ENCODE peak calls at places on chromosomes 5 and 9, in six cellular contexts. One of them, this sample, is unnamed.

GRCh38 chr5:63860379-63860778 is 101.9 kb downstream of the HTR1A start:
- DNase-seq in GM12878: no peak
- DNase-seq in HepG2: no peak
- DNase-seq in A549: no peak
- DNase-seq in K562: no peak
- DNase-seq in SK-N-SH: no peak
- DNase-seq in this sample: no peak

GRCh38 chr5:104513621-104514020 is 951.0 kb upstream of the NUDT12 start:
- DNase-seq in GM12878: no peak
- DNase-seq in K562: no peak
- DNase-seq in HepG2: no peak
- DNase-seq in SK-N-SH: no peak
- DNase-seq in A549: no peak
- DNase-seq in this sample: no peak

GRCh38 chr9:34578241-34579096 is 11.1 kb downstream of the CNTFR start:
- DNase-seq in GM12878: no peak
- DNase-seq in SK-N-SH: peak
- DNase-seq in A549: no peak
- DNase-seq in HepG2: no peak
- DNase-seq in K562: no peak
- DNase-seq in this sample: no peak

GRCh38 chr5:62504129-62504528 is 74.5 kb upstream of the LRRC70 start:
- DNase-seq in HepG2: no peak
- DNase-seq in SK-N-SH: no peak
- DNase-seq in GM12878: no peak
- DNase-seq in A549: no peak
- DNase-seq in K562: no peak
- DNase-seq in this sample: no peak

GRCh38 chr9:79362100-79363081 is 209.4 kb upstream of the TLE4 start:
- DNase-seq in A549: peak
- DNase-seq in GM12878: no peak
- DNase-seq in SK-N-SH: no peak
- DNase-seq in HepG2: no peak
- DNase-seq in K562: no peak
- DNase-seq in this sample: peak

GRCh38 chr5:64209353-64209752 is 43.7 kb downstream of the RNF180 start:
- DNase-seq in A549: no peak
- DNase-seq in GM12878: no peak
- DNase-seq in K562: no peak
- DNase-seq in SK-N-SH: no peak
- DNase-seq in HepG2: no peak
- DNase-seq in this sample: no peak

GRCh38 chr9:34443976-34444375 is 14.4 kb downstream of the FAM219A start:
- DNase-seq in HepG2: no peak
- DNase-seq in K562: no peak
- DNase-seq in SK-N-SH: no peak
- DNase-seq in GM12878: no peak
- DNase-seq in A549: no peak
- DNase-seq in this sample: no peak

GRCh38 chr9:32725066-32725860 is 58.1 kb upstream of the TMEM215 start:
- DNase-seq in A549: no peak
- DNase-seq in GM12878: no peak
- DNase-seq in HepG2: no peak
- DNase-seq in K562: no peak
- DNase-seq in SK-N-SH: no peak
- DNase-seq in this sample: no peak

GRCh38 chr5:151087475-151087874 is 6.6 kb upstream of the TNIP1 start:
- DNase-seq in A549: no peak
- DNase-seq in HepG2: no peak
- DNase-seq in K562: no peak
- DNase-seq in GM12878: no peak
- DNase-seq in SK-N-SH: no peak
- DNase-seq in this sample: no peak

DNA sequence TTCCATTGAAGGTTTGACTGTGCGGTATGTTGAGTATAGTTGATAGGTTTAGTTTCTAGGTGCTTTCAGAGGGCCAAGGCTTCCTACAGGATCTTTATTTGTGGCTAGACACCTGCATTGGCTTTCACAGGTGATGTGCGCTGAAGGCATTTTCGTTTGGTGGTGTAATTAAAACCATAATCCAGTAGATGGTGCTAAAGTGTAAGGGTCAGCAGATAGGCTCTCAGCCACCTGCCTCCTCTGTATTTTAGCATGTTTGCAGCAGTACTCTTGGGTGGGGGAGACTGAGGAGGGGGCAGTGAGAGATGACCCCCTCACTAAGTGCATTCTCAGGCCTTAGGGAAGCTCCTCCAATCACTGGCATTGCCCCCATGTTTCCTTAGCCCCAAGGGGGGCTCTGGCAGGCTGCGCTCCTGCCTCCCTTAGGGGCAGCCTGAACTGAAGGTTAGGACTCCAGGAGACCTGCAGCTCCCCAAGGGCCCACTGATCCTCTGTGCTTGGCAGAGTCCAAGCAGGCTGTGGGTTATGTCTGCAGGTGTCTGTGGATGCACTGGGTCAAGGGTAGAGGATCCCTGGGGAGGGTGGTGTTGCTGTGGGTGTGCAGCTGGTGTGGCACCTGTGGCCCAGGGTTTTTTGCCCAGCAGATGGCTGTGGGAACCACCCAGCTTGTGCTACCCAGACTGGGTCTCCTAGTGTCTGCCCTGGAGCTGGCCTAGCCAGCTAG is 23.4 kb downstream of the CDK20 start:
- DNase-seq in SK-N-SH: peak
- DNase-seq in HepG2: peak
- DNase-seq in K562: peak
- DNase-seq in GM12878: no peak
- DNase-seq in A549: peak
- DNase-seq in this sample: peak
- TF ChIP-seq CHD2 in SK-N-SH: no peak
- TF ChIP-seq CHD2 in HepG2: no peak
- TF ChIP-seq CHD2 in K562: no peak
- TF ChIP-seq CHD2 in GM12878: no peak
- TF ChIP-seq CHD2 in A549: no peak
- TF ChIP-seq CHD2 in this sample: no peak

GRCh38 chr5:91280942-91281269 is 102.2 kb downstream of the ARRDC3 start:
- DNase-seq in HepG2: no peak
- DNase-seq in SK-N-SH: no peak
- DNase-seq in GM12878: no peak
- DNase-seq in A549: no peak
- DNase-seq in K562: no peak
- DNase-seq in this sample: no peak

GRCh38 chr5:91281409-91281808 is 101.7 kb downstream of the ARRDC3 start:
- DNase-seq in GM12878: no peak
- DNase-seq in A549: peak
- DNase-seq in K562: no peak
- DNase-seq in HepG2: no peak
- DNase-seq in SK-N-SH: no peak
- DNase-seq in this sample: no peak

GRCh38 chr5:91280062-91280941 is 102.8 kb downstream of the ARRDC3 start:
- DNase-seq in A549: peak
- DNase-seq in HepG2: peak
- DNase-seq in K562: peak
- DNase-seq in GM12878: peak
- DNase-seq in SK-N-SH: peak
- DNase-seq in this sample: peak

GRCh38 chr5:91277840-91278239 is 105.3 kb downstream of the ARRDC3 start:
- DNase-seq in K562: no peak
- DNase-seq in SK-N-SH: no peak
- DNase-seq in A549: no peak
- DNase-seq in HepG2: no peak
- DNase-seq in GM12878: no peak
- DNase-seq in this sample: no peak

GRCh38 chr5:91277093-91277626 is 106.0 kb downstream of the ARRDC3 start:
- DNase-seq in A549: no peak
- DNase-seq in GM12878: no peak
- DNase-seq in K562: no peak
- DNase-seq in SK-N-SH: no peak
- DNase-seq in HepG2: no peak
- DNase-seq in this sample: no peak
- TF ChIP-seq CHD2 in A549: no peak
- TF ChIP-seq CHD2 in GM12878: no peak
- TF ChIP-seq CHD2 in K562: no peak
- TF ChIP-seq CHD2 in SK-N-SH: no peak
- TF ChIP-seq CHD2 in HepG2: no peak
- TF ChIP-seq CHD2 in this sample: no peak

DNA sequence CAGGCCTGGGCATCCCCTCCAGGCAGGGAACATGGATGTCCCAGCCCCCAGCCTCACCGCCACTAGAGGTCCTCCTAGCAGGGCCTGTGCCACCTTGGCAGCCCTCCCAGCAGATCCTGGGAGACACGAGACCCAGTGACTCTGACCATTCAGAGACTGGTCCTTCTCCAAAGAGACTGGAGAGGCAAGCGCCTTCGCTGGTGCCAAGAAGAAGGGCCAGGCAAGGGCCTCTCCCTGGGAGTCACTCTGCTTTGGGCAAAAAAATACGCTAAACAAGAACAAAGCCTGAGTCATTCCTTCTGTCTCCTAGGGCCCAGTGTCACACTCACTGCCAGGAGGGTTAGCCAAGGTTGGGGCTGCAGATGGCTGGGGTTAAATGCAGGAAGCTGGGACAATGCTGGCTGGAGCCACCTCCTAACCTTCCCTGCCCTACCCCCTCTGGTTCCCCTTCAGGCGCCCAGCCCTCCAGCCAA is 35.3 kb upstream of the SMIM23 start:
- DNase-seq in A549: peak
- DNase-seq in HepG2: peak
- DNase-seq in K562: no peak
- DNase-seq in GM12878: no peak
- DNase-seq in SK-N-SH: peak
- DNase-seq in this sample: no peak
- TF ChIP-seq CHD2 in A549: no peak
- TF ChIP-seq CHD2 in HepG2: no peak
- TF ChIP-seq CHD2 in K562: no peak
- TF ChIP-seq CHD2 in GM12878: no peak
- TF ChIP-seq CHD2 in SK-N-SH: no peak
- TF ChIP-seq CHD2 in this sample: no peak

DNA sequence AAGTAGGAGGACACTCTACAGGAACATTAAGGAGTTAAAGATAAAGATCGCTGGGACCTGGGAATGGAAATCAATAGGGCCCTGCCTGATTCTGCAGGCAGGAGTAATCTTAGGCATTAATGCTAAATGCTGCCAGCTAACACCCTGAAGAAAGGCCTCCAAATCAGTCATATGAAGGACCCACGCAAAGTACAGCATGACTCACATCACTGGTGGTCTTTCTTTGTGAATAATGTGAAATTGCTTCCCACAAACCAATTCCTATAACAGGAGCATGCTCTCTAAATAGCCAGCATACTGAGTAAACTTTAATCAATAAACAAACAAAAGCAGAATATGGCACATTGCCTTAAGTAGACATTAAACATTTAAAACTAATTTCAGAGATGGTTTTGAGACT is 172.3 kb downstream of the SEMA5A start:
- DNase-seq in A549: no peak
- DNase-seq in HepG2: no peak
- DNase-seq in K562: no peak
- DNase-seq in SK-N-SH: no peak
- DNase-seq in GM12878: no peak
- DNase-seq in this sample: no peak
- TF ChIP-seq CHD2 in A549: no peak
- TF ChIP-seq CHD2 in HepG2: no peak
- TF ChIP-seq CHD2 in K562: no peak
- TF ChIP-seq CHD2 in SK-N-SH: no peak
- TF ChIP-seq CHD2 in GM12878: no peak
- TF ChIP-seq CHD2 in this sample: no peak

DNA sequence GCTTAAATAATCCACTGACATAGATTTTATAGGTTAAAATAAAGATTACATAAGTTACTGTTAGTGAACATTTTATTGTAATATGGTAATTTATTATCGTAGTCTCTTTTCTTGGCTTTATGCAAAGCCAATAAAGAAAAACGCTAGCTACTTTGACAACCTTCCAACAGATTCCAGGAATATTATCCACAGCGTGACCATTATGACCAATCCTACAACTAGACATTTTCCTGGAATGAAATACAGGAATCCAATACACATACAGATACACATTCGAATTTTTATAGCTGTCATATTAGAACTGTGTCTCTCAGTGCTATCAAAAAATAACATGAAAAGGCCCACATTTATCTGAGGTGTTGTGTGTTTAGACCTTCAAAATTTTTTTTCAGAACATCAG is 13.1 kb downstream of the RPS23 start:
- DNase-seq in GM12878: no peak
- DNase-seq in HepG2: no peak
- DNase-seq in SK-N-SH: no peak
- DNase-seq in A549: no peak
- DNase-seq in K562: no peak
- DNase-seq in this sample: no peak
- TF ChIP-seq CHD2 in GM12878: no peak
- TF ChIP-seq CHD2 in HepG2: no peak
- TF ChIP-seq CHD2 in SK-N-SH: no peak
- TF ChIP-seq CHD2 in A549: no peak
- TF ChIP-seq CHD2 in K562: no peak
- TF ChIP-seq CHD2 in this sample: no peak

GRCh38 chr9:124756011-124756410 is 15.1 kb downstream of the NR6A1 start:
- DNase-seq in HepG2: no peak
- DNase-seq in K562: no peak
- DNase-seq in GM12878: no peak
- DNase-seq in A549: no peak
- DNase-seq in SK-N-SH: no peak
- DNase-seq in this sample: no peak

GRCh38 chr9:124759327-124759726 is 11.8 kb downstream of the NR6A1 start:
- DNase-seq in A549: no peak
- DNase-seq in HepG2: no peak
- DNase-seq in SK-N-SH: no peak
- DNase-seq in K562: no peak
- DNase-seq in GM12878: no peak
- DNase-seq in this sample: no peak

GRCh38 chr9:124757589-124757988 is 13.5 kb downstream of the NR6A1 start:
- DNase-seq in HepG2: no peak
- DNase-seq in SK-N-SH: no peak
- DNase-seq in GM12878: no peak
- DNase-seq in K562: no peak
- DNase-seq in A549: no peak
- DNase-seq in this sample: no peak

GRCh38 chr9:124758691-124759090 is 12.4 kb downstream of the NR6A1 start:
- DNase-seq in K562: no peak
- DNase-seq in SK-N-SH: no peak
- DNase-seq in A549: no peak
- DNase-seq in GM12878: no peak
- DNase-seq in HepG2: no peak
- DNase-seq in this sample: no peak

GRCh38 chr9:124758061-124758460 is 13.1 kb downstream of the NR6A1 start:
- DNase-seq in A549: no peak
- DNase-seq in K562: no peak
- DNase-seq in SK-N-SH: no peak
- DNase-seq in HepG2: no peak
- DNase-seq in GM12878: no peak
- DNase-seq in this sample: no peak
- TF ChIP-seq CHD2 in A549: no peak
- TF ChIP-seq CHD2 in K562: no peak
- TF ChIP-seq CHD2 in SK-N-SH: no peak
- TF ChIP-seq CHD2 in HepG2: no peak
- TF ChIP-seq CHD2 in GM12878: no peak
- TF ChIP-seq CHD2 in this sample: no peak

GRCh38 chr5:75574791-75575190 is 36.5 kb upstream of the ANKDD1B start:
- DNase-seq in SK-N-SH: no peak
- DNase-seq in HepG2: no peak
- DNase-seq in K562: no peak
- DNase-seq in A549: no peak
- DNase-seq in GM12878: no peak
- DNase-seq in this sample: no peak
- TF ChIP-seq CHD2 in SK-N-SH: no peak
- TF ChIP-seq CHD2 in HepG2: no peak
- TF ChIP-seq CHD2 in K562: no peak
- TF ChIP-seq CHD2 in A549: no peak
- TF ChIP-seq CHD2 in GM12878: no peak
- TF ChIP-seq CHD2 in this sample: no peak

GRCh38 chr5:34868736-34869135 is 29.8 kb downstream of the TTC23L start:
- DNase-seq in A549: no peak
- DNase-seq in SK-N-SH: no peak
- DNase-seq in HepG2: no peak
- DNase-seq in GM12878: no peak
- DNase-seq in K562: no peak
- DNase-seq in this sample: no peak
- TF ChIP-seq CHD2 in A549: no peak
- TF ChIP-seq CHD2 in SK-N-SH: no peak
- TF ChIP-seq CHD2 in HepG2: no peak
- TF ChIP-seq CHD2 in GM12878: no peak
- TF ChIP-seq CHD2 in K562: no peak
- TF ChIP-seq CHD2 in this sample: no peak

This sample was measured in H1.